ENCODE peak calls at places on chromosomes 1 and 21, in six cellular contexts. N is upper lobe of right lung, F is neuronal stem cell, T is Peyer's patch, S is cardiac muscle cell, L is neural progenitor cell. U is an unnamed sample.

GRCh38 chr1:156194300-156194652 is 372 bp downstream of the SLC25A44 start:
- DNase-seq in S (no peak), F (no peak), T (no peak), L (no peak), N (no peak), U (no peak)

GRCh38 chr1:91026777-91027176 is 4.9 kb upstream of the ZNF644 start:
- DNase-seq in L (no peak), S (no peak), F (no peak), T (no peak), N (no peak), U (no peak)

GRCh38 chr1:119047040-119047438 is 58.9 kb upstream of the TBX15 start:
- DNase-seq in F (no peak), S (no peak), L (no peak), T (no peak), N (no peak), U (no peak)

GRCh38 chr1:143691971-143692529 is 279.7 kb downstream of the FAM72C start:
- DNase-seq in S (no peak), T (no peak), F (no peak), L (no peak), N (no peak), U (no peak)

GRCh38 chr1:200627548-200628222 is 7.1 kb upstream of the KIF14 start:
- DNase-seq in F (no peak), L (no peak), T (no peak), S (no peak), N (no peak), U (no peak)

GRCh38 chr1:196214866-196215265 is 393.4 kb downstream of the KCNT2 start:
- DNase-seq in T (no peak), S (no peak), F (no peak), L (no peak), N (no peak), U (no peak)

GRCh38 chr1:97986041-97987005 is 65.5 kb upstream of the DPYD start:
- DNase-seq in S (no peak), L (no peak), T (no peak), F (no peak), N (no peak), U (no peak)

GRCh38 chr1:203142124-203142523 is 14.6 kb downstream of the ADORA1 start:
- DNase-seq in F (no peak), L (no peak), S (no peak), N (no peak), T (no peak), U (no peak)

GRCh38 chr1:227926896-227927885 is 20.5 kb downstream of the WNT9A start:
- DNase-seq in F (no peak), S (no peak), L (no peak), N (no peak), T (no peak), U (no peak)

GRCh38 chr1:102296116-102296515 is 299.4 kb upstream of the OLFM3 start:
- DNase-seq in L (no peak), T (no peak), N (no peak), F (no peak), S (no peak), U (no peak)

GRCh38 chr21:37458669-37459276 is 92.2 kb downstream of the DYRK1A start:
- DNase-seq in S (no peak), T (no peak), F (no peak), L (no peak), N (no peak), U (no peak)

GRCh38 chr1:17597651-17598050 is 58.2 kb downstream of the ARHGEF10L start:
- DNase-seq in T (no peak), F (no peak), N (peak), S (no peak), L (no peak), U (no peak)

GRCh38 chr1:180188103-180188506 is 33.4 kb downstream of the QSOX1 start:
- DNase-seq in T (peak), F (peak), L (peak), S (peak), N (no peak), U (peak)

GRCh38 chr1:234962340-234962989 is 166.2 kb downstream of the TOMM20 start:
- DNase-seq in T (no peak), F (no peak), L (no peak), N (no peak), S (no peak), U (no peak)

GRCh38 chr1:26856604-26857469 is 6.1 kb upstream of the SFN start:
- DNase-seq in S (no peak), N (no peak), T (no peak), F (no peak), L (no peak), U (no peak)

GRCh38 chr1:203534526-203534925 is 40.6 kb downstream of the OPTC start:
- DNase-seq in S (no peak), L (peak), N (peak), F (no peak), T (no peak), U (no peak)

DNA sequence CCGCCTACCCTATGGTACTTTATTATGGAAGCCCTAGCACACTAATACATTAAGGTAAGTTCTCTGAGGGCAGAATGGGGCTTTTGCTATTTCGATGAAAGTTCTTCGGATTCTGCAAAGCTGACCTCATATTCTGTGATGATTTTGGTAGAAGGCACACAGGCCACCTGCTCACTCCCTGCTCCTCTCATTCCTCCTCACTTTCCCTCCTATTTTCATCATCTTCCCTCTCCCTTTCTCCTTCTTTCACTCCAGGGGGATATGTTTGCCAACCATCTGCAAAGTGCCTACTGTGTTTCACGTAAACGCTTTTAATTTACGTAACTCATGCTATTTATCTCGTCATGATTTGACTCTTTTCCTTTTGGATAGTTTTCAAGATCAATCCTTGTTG is 45.0 kb upstream of the ETS2 start:
- DNase-seq in N (no peak), L (no peak), S (no peak), T (no peak), F (no peak), U (no peak)
- H3K27ac ChIP-seq in N (no peak), L (no peak), S (peak), T (no peak), F (no peak), U (no peak)

GRCh38 chr1:183871568-183871967 is 66.6 kb downstream of the RGL1 start:
- DNase-seq in N (no peak), F (no peak), T (no peak), L (no peak), S (peak), U (no peak)

GRCh38 chr1:183871142-183871541 is 66.2 kb downstream of the RGL1 start:
- DNase-seq in S (no peak), L (peak), T (no peak), F (no peak), N (no peak), U (no peak)

GRCh38 chr1:183870351-183871077 is 65.6 kb downstream of the RGL1 start:
- DNase-seq in T (no peak), L (no peak), S (no peak), F (no peak), N (no peak), U (peak)

GRCh38 chr1:183873642-183874041 is 68.7 kb downstream of the RGL1 start:
- DNase-seq in F (no peak), S (peak), N (no peak), T (no peak), L (no peak), U (no peak)

GRCh38 chr1:183872406-183872805 is 67.5 kb downstream of the RGL1 start:
- DNase-seq in T (no peak), F (no peak), N (no peak), L (no peak), S (no peak), U (no peak)
- H3K27ac ChIP-seq in T (peak), F (no peak), N (peak), L (no peak), S (no peak), U (peak)

DNA sequence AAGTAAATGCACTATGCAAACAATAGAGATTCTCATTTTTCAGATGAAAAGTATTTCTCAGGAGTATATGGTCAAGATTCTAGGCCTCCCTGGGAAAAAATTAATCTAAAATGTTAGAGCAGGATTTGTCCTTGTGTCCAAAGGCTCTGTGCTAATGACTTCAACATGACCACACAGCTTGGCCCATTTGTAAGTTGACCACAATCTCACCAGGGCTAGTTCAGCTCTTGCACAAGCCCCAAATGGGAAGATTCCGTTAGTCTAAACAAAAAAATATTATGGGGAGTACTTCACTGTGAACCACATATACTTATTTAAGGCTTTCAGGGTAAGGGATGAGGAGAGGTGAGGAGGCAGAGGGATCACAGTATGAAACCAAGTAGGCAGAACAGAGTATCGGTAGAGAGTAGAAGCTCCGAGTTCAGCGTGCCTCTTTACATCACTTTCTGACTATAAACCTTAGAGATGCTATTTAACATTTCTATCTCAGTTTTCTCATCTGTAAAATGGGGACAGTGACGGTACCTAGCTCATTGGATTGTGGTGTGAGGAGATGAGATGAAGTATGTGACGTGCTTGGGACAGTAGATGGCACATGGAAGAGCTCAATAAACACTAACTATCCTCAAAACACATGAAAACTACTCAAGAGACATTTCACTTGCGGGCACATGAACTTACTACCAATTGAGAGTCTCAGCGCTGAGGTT is 37.8 kb upstream of the CTTNBP2NL start:
- DNase-seq in S (no peak), F (no peak), N (no peak), L (no peak), T (no peak), U (no peak)
- H3K27ac ChIP-seq in S (no peak), F (no peak), N (peak), L (no peak), T (peak), U (no peak)

GRCh38 chr1:61085191-61086086 is 3.1 kb downstream of the NFIA start:
- DNase-seq in T (no peak), L (no peak), S (no peak), F (no peak), N (no peak), U (no peak)

GRCh38 chr1:61083014-61083798 is 845 bp downstream of the NFIA start:
- DNase-seq in S (peak), T (peak), N (peak), F (no peak), L (peak), U (no peak)

GRCh38 chr1:61086245-61086644 is 3.9 kb downstream of the NFIA start:
- DNase-seq in F (no peak), T (no peak), L (no peak), S (no peak), N (no peak), U (no peak)

GRCh38 chr1:61083799-61084385 is 1.5 kb downstream of the NFIA start:
- DNase-seq in F (no peak), T (no peak), N (no peak), S (no peak), L (no peak), U (no peak)

DNA sequence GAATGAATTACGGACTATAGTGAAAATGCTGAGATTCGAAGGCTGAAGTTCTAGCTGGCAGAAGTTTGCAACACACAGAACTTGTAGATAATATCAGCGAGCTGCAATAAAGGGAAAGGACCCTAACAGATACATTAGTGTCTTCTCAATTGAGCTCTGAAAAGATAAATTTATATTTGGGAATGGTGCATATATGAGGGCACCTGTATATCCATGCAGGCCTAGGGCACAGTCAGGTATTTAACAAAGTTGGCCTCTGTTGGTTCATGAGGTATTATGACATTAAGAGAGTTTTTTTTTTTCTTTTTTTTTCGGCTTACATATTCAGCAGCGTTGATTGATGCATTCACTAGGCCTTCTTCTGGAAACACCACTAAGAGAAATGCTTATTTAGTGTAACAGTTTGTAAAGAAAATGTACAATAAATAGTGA is 2.2 kb downstream of the NFIA start:
- DNase-seq in F (no peak), L (no peak), S (no peak), T (no peak), N (no peak), U (no peak)
- H3K27ac ChIP-seq in F (no peak), L (no peak), S (no peak), T (no peak), N (peak), U (peak)

DNA sequence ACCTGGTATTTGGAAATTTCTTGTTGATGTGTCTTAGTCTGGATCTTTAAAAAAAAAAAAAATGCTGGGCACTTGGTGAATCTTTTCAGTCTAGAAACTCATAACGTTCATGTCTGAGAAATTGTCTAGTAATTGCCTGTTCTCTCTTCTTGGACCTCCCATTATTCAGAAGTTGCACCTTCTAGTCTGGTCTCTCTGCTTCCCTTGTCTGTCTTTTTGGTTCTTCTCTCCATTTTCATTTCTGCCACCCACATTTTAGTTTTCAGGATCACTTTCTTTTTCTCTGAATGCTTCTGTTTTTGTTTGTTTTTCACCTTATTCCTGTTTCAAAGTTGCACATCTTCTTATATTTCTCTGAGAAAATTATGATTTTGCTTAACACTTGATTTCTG is 21.2 kb downstream of the BACE2 start:
- DNase-seq in T (no peak), F (no peak), S (no peak), L (no peak), N (no peak), U (no peak)
- H3K27ac ChIP-seq in T (no peak), F (no peak), S (no peak), L (no peak), N (no peak), U (no peak)

GRCh38 chr1:109632671-109633346 is 13.2 kb downstream of the AMPD2 start:
- DNase-seq in L (peak), F (peak), N (no peak), S (no peak), T (peak), U (peak)
- H3K27ac ChIP-seq in L (peak), F (peak), N (no peak), S (no peak), T (no peak), U (no peak)